ENCODE peak calls at places on chromosomes 3 and 15, in ten cellular contexts. A, B, P, W, X, H, I, U, L and E are unnamed samples.

GRCh38 chr3:42556089-42556632 is 25.6 kb downstream of the SEC22C start:
- DNase-seq in A (no peak), B (no peak), P (no peak), W (no peak), X (no peak), H (no peak), I (peak), U (no peak), L (no peak), E (no peak)

GRCh38 chr15:59722032-59722431 is 32.9 kb upstream of the BNIP2 start:
- DNase-seq in A (no peak), B (no peak), P (no peak), W (no peak), X (no peak), H (no peak), I (no peak), U (no peak), L (peak), E (no peak)

GRCh38 chr15:35168464-35168863 is 83.4 kb upstream of the NANOGP8 start:
- DNase-seq in A (peak), B (no peak), P (no peak), W (peak), X (no peak), H (no peak), I (peak), U (no peak), L (no peak), E (peak)

GRCh38 chr3:15528881-15529537 is 7.5 kb upstream of the COLQ start:
- DNase-seq in A (no peak), B (no peak), P (no peak), W (no peak), X (no peak), H (no peak), I (no peak), U (no peak), L (no peak), E (no peak)

GRCh38 chr3:42591811-42592210 is 1.2 kb downstream of the SS18L2 start:
- DNase-seq in A (no peak), B (no peak), P (no peak), W (no peak), X (no peak), H (no peak), I (no peak), U (no peak), L (no peak), E (no peak)

GRCh38 chr15:58405865-58406264 is 25.9 kb upstream of the LIPC start:
- DNase-seq in A (no peak), B (no peak), P (no peak), W (no peak), X (no peak), H (no peak), I (no peak), U (no peak), L (no peak), E (no peak)

GRCh38 chr3:14170569-14171159 is 7.7 kb downstream of the XPC start:
- DNase-seq in A (peak), B (no peak), P (no peak), W (peak), X (no peak), H (no peak), I (peak), U (no peak), L (no peak), E (peak)

GRCh38 chr3:88031543-88032148 is 27.2 kb downstream of the CGGBP1 start:
- DNase-seq in A (peak), B (no peak), P (no peak), W (no peak), X (peak), H (peak), I (peak), U (no peak), L (no peak), E (peak)

GRCh38 chr3:140223631-140224030 is 288.6 kb downstream of the CLSTN2 start:
- DNase-seq in A (peak), B (no peak), P (no peak), W (no peak), X (no peak), H (no peak), I (peak), U (no peak), L (peak), E (no peak)

GRCh38 chr15:28861031-28861534 is 12.6 kb upstream of the GOLGA6L7 start:
- DNase-seq in A (no peak), B (no peak), P (no peak), W (no peak), X (no peak), H (no peak), I (no peak), U (no peak), L (no peak), E (no peak)

GRCh38 chr15:89587955-89588354 is 12.7 kb downstream of the TICRR start:
- DNase-seq in A (peak), B (no peak), P (no peak), W (peak), X (no peak), H (no peak), I (peak), U (no peak), L (no peak), E (peak)

GRCh38 chr3:38308456-38308855 is 26.4 kb downstream of the SLC22A14 start:
- DNase-seq in A (no peak), B (no peak), P (no peak), W (no peak), X (no peak), H (no peak), I (no peak), U (no peak), L (no peak), E (no peak)

GRCh38 chr3:57998366-57999283 is 9.6 kb upstream of the FLNB start:
- DNase-seq in A (peak), B (no peak), P (no peak), W (no peak), X (no peak), H (no peak), I (peak), U (no peak), L (peak), E (no peak)

GRCh38 chr3:15288331-15288726 is 44.1 kb downstream of the SH3BP5 start:
- DNase-seq in A (no peak), B (no peak), P (no peak), W (no peak), X (no peak), H (no peak), I (no peak), U (no peak), L (no peak), E (no peak)

GRCh38 chr3:189258261-189258660 is 86.5 kb downstream of the TPRG1 start:
- DNase-seq in A (no peak), B (no peak), P (no peak), W (no peak), X (no peak), H (no peak), I (no peak), U (no peak), L (no peak), E (no peak)

GRCh38 chr3:108088697-108089096 is 2.1 kb downstream of the CD47 start:
- DNase-seq in A (peak), B (no peak), P (no peak), W (no peak), X (peak), H (peak), I (no peak), U (no peak), L (no peak), E (peak)

GRCh38 chr3:58948018-58948417 is 101.8 kb downstream of the CFAP20DC start:
- DNase-seq in A (no peak), B (no peak), P (no peak), W (no peak), X (no peak), H (no peak), I (no peak), U (no peak), L (no peak), E (no peak)

GRCh38 chr3:174089592-174089991 is 692.0 kb downstream of the NLGN1 start:
- DNase-seq in A (no peak), B (no peak), P (no peak), W (no peak), X (no peak), H (no peak), I (no peak), U (no peak), L (no peak), E (no peak)

GRCh38 chr15:43514241-43515057 is 3.0 kb upstream of the MAP1A start:
- DNase-seq in A (peak), B (no peak), P (no peak), W (no peak), X (peak), H (peak), I (no peak), U (no peak), L (no peak), E (no peak)

GRCh38 chr15:40092416-40093223 is 16.1 kb downstream of the BMF start:
- DNase-seq in A (peak), B (no peak), P (no peak), W (peak), X (peak), H (peak), I (no peak), U (peak), L (no peak), E (peak)

GRCh38 chr15:44315773-44316465 is 27.4 kb downstream of the GOLM2 start:
- DNase-seq in A (no peak), B (no peak), P (no peak), W (no peak), X (no peak), H (no peak), I (no peak), U (no peak), L (no peak), E (no peak)

GRCh38 chr3:183159319-183159718 is 3.2 kb downstream of the LAMP3 start:
- DNase-seq in A (no peak), B (no peak), P (no peak), W (no peak), X (no peak), H (no peak), I (no peak), U (no peak), L (peak), E (no peak)

GRCh38 chr3:76699846-76700245 is 340.1 kb upstream of the ROBO2 start:
- DNase-seq in A (no peak), B (no peak), P (no peak), W (no peak), X (no peak), H (no peak), I (no peak), U (no peak), L (no peak), E (no peak)

GRCh38 chr15:94177112-94177511 is 54.2 kb upstream of the MCTP2 start:
- DNase-seq in A (peak), B (no peak), P (no peak), W (peak), X (no peak), H (no peak), I (peak), U (no peak), L (no peak), E (no peak)

GRCh38 chr3:129054605-129055104 is 5.9 kb upstream of the GP9 start:
- DNase-seq in A (no peak), B (no peak), P (no peak), W (no peak), X (no peak), H (no peak), I (no peak), U (no peak), L (no peak), E (no peak)

GRCh38 chr3:12486001-12486400 is 1.7 kb downstream of the TSEN2 start:
- DNase-seq in A (no peak), B (no peak), P (no peak), W (no peak), X (no peak), H (no peak), I (no peak), U (no peak), L (no peak), E (no peak)

GRCh38 chr3:133162906-133163305 is 124.7 kb downstream of the TMEM108 start:
- DNase-seq in A (no peak), B (no peak), P (no peak), W (no peak), X (no peak), H (no peak), I (no peak), U (no peak), L (no peak), E (no peak)

GRCh38 chr15:68055224-68055705 is 1.1 kb downstream of the PIAS1 start:
- DNase-seq in A (peak), B (peak), P (no peak), W (peak), X (peak), H (peak), I (peak), U (no peak), L (no peak), E (peak)

GRCh38 chr15:82799183-82799841 is 6.6 kb downstream of the FSD2 start:
- DNase-seq in A (no peak), B (no peak), P (no peak), W (no peak), X (no peak), H (no peak), I (no peak), U (no peak), L (no peak), E (no peak)